ENCODE peak calls at places on chromosomes 12 and 14, in four cellular contexts. J is HepG2, W is K562, Z is GM12878. T is an unnamed sample.

GRCh38 chr12:13128291-13129000 is 25.0 kb upstream of the GSG1 start:
- DNase-seq in J (no peak), W (no peak), Z (no peak), T (no peak)

GRCh38 chr14:46048127-46048526 is 603.5 kb downstream of the RPL10L start:
- DNase-seq in J (peak; percentile 4), W (no peak), Z (peak; percentile 3), T (peak; percentile 88)

GRCh38 chr12:46292754-46293402 is 24.0 kb upstream of the SLC38A1 start:
- DNase-seq in J (peak; percentile 27), W (no peak), Z (no peak), T (no peak)

GRCh38 chr14:32252030-32252670 is 49.1 kb upstream of the RNU6-8 start:
- DNase-seq in J (peak; percentile 89), W (peak; percentile 22), Z (peak; percentile 36), T (peak; percentile 85)

GRCh38 chr12:12008931-12009611 is 61.7 kb upstream of the BCL2L14 start:
- DNase-seq in J (no peak), W (no peak), Z (peak; percentile 86), T (peak; percentile 86)

GRCh38 chr12:6195665-6196535 is 4.3 kb upstream of the CD9 start:
- DNase-seq in J (peak; percentile 70), W (peak; percentile 78), Z (peak; percentile 16), T (peak; percentile 94)

GRCh38 chr12:89448526-89448925 is 76.1 kb downstream of the GALNT4 start:
- DNase-seq in J (no peak), W (no peak), Z (no peak), T (no peak)

GRCh38 chr14:93430889-93431670 is at the start of gene UNC79:
- DNase-seq in J (no peak), W (peak; percentile 7), Z (no peak), T (peak; percentile 86)

GRCh38 chr14:56180754-56181542 is 62.7 kb downstream of the PELI2 start:
- DNase-seq in J (no peak), W (no peak), Z (no peak), T (no peak)

GRCh38 chr12:50483488-50483887 is 21.3 kb upstream of the DIP2B start:
- DNase-seq in J (no peak), W (no peak), Z (no peak), T (no peak)

GRCh38 chr12:116803018-116803736 is 65.1 kb downstream of the RNFT2 start:
- DNase-seq in J (no peak), W (no peak), Z (no peak), T (no peak)

GRCh38 chr12:41552507-41553047 is 364.5 kb downstream of the PDZRN4 start:
- DNase-seq in J (no peak), W (no peak), Z (no peak), T (no peak)

GRCh38 chr12:124758266-124759200 is 105.1 kb downstream of the SCARB1 start:
- DNase-seq in J (no peak), W (no peak), Z (no peak), T (no peak)
- H3K4me2 ChIP-seq in J (no peak overlapping the region), W (no peak overlapping the region), Z (no peak overlapping the region), T (no peak overlapping the region)

GRCh38 chr14:101175731-101176534 is 272.4 kb upstream of the RTL1 start:
- DNase-seq in J (no peak), W (no peak), Z (no peak), T (no peak)
- TF ChIP-seq JUNB in J (no peak), W (no peak), Z (no peak), T (no peak)

GRCh38 chr12:114697741-114698565 is 14.0 kb upstream of the TBX3 start:
- DNase-seq in J (no peak), W (no peak), Z (no peak), T (no peak)
- TF ChIP-seq EZH2 in J (no peak), W (no peak), Z (no peak), T (peak; percentile 93)

GRCh38 chr12:75943730-75944096 is 87.9 kb downstream of the PHLDA1 start:
- DNase-seq in J (peak; percentile 74), W (no peak), Z (no peak), T (no peak)
- H3K4me2 ChIP-seq in J (peak overlapping the region; percentile 68), W (peak overlapping the region; percentile 38), Z (peak overlapping the region; percentile 60), T (peak overlapping the region; percentile 24)

DNA sequence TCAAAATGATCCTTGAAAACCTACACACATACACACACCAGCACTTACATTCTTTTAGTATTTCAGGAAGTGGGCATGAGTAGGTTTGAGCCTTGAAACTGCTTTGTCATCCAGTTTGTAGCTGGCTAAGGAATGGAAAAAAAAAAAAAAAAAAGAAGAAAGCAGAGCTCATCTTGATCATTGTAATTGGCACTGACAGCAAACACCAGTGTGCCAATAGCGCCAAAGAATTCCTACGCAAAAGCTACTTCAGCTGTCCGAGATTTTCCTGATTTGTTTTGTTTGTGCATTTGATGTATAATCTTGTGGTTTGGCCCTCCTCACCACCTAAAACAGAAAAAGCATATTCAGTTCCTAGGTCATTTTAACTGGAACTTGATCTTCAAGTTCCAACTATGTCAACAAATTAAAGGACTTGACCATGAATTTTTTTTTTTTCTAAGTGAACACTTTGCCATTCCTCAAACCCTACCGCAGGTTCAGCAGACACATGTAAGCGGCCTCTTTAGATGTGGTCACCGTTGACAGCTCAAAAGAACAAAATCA is 57.3 kb downstream of the FLRT2 start:
- DNase-seq in J (no peak), W (no peak), Z (no peak), T (no peak)
- TF ChIP-seq JUNB in J (no peak), W (no peak), Z (no peak), T (no peak)

T was measured in GM23338.